ENCODE peak calls at places on chromosomes 11 and 22, in four cellular contexts. One of them, this sample, is unnamed.

GRCh38 chr11:67281552-67282150 is 7.5 kb upstream of the ANKRD13D start:
- DNase-seq in GM06990: no peak
- DNase-seq in choroid plexus epithelial cell: no peak
- DNase-seq in fibroblast of pulmonary artery: no peak
- DNase-seq in this sample: no peak

GRCh38 chr22:30296851-30297250 is 7.5 kb upstream of the CASTOR1 start:
- DNase-seq in GM06990: no peak
- DNase-seq in choroid plexus epithelial cell: no peak
- DNase-seq in fibroblast of pulmonary artery: no peak
- DNase-seq in this sample: no peak

GRCh38 chr11:67251841-67252240 is 14.4 kb upstream of the GRK2 start:
- DNase-seq in GM06990: no peak
- DNase-seq in choroid plexus epithelial cell: no peak
- DNase-seq in fibroblast of pulmonary artery: no peak
- DNase-seq in this sample: no peak

GRCh38 chr11:9089061-9089460 is 2.3 kb downstream of the SCUBE2 start:
- DNase-seq in GM06990: no peak
- DNase-seq in choroid plexus epithelial cell: no peak
- DNase-seq in fibroblast of pulmonary artery: no peak
- DNase-seq in this sample: no peak

GRCh38 chr22:39545310-39546063 is 12.9 kb upstream of the RPS19BP1 start:
- DNase-seq in GM06990: no peak
- DNase-seq in choroid plexus epithelial cell: no peak
- DNase-seq in fibroblast of pulmonary artery: peak; percentile 43
- DNase-seq in this sample: no peak

GRCh38 chr11:91158901-91159537 is 936.2 kb upstream of the CHORDC1 start:
- DNase-seq in GM06990: no peak
- DNase-seq in choroid plexus epithelial cell: peak; percentile 25
- DNase-seq in fibroblast of pulmonary artery: peak; percentile 21
- DNase-seq in this sample: no peak

GRCh38 chr11:74162688-74163467 is 7.9 kb downstream of the C2CD3 start:
- DNase-seq in GM06990: peak; percentile 8
- DNase-seq in choroid plexus epithelial cell: peak; percentile 32
- DNase-seq in fibroblast of pulmonary artery: no peak
- DNase-seq in this sample: no peak

GRCh38 chr22:47817380-47817779 is 1054.9 kb downstream of the TBC1D22A start:
- DNase-seq in GM06990: no peak
- DNase-seq in choroid plexus epithelial cell: no peak
- DNase-seq in fibroblast of pulmonary artery: no peak
- DNase-seq in this sample: no peak

GRCh38 chr11:76790251-76790650 is 7.1 kb downstream of the TSKU start:
- DNase-seq in GM06990: no peak
- DNase-seq in choroid plexus epithelial cell: no peak
- DNase-seq in fibroblast of pulmonary artery: no peak
- DNase-seq in this sample: no peak

GRCh38 chr22:23240639-23241389 is 60.5 kb downstream of the BCR start:
- DNase-seq in GM06990: no peak
- DNase-seq in choroid plexus epithelial cell: no peak
- DNase-seq in fibroblast of pulmonary artery: peak; percentile 41
- DNase-seq in this sample: no peak

DNA sequence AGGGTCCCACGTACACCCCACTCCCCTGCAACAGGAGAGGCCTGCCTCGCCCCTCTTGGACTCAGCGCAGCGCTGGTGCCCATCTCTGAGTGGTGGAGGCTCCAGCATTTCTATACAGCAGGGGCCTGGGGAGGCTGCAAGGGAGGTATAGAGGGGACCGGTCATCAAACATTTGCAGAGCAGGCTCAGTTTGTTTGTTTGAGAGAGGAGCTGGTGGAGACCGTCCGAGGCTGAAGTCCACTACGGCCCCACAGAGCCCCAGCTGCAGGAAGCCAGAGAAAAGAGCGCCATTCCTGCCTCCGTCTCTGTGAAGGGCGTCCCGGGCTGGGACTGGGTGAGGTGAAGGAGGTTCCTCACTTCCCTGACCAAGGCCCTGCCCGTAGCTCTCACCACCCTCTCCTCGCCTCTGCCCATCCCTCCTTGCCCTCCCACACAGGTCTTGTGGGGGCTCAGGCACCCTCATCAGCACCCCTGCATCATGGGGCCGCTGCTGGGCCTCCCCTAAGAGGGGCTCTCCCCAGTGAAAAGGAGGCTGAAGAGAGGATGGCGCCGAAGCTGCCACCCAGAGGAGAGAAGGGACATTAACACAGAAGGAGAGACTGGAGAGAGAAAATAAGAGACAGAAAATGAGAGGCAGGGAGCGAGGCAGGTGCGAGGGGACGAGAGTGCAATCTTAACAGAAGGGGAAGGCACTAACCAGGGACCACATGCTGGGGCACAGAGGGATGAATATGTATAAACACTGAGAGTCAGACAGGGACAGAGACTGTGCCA is 24.6 kb downstream of the RPUSD4 start:
- DNase-seq in GM06990: no peak
- DNase-seq in choroid plexus epithelial cell: no peak
- DNase-seq in fibroblast of pulmonary artery: no peak
- DNase-seq in this sample: no peak
- TF ChIP-seq CTCF in GM06990: no peak
- TF ChIP-seq CTCF in choroid plexus epithelial cell: peak; percentile 38
- TF ChIP-seq CTCF in fibroblast of pulmonary artery: peak; percentile 9
- TF ChIP-seq CTCF in this sample: no peak

GRCh38 chr11:113473983-113474361 is 1.2 kb downstream of the DRD2 start:
- DNase-seq in GM06990: no peak
- DNase-seq in choroid plexus epithelial cell: no peak
- DNase-seq in fibroblast of pulmonary artery: no peak
- DNase-seq in this sample: no peak

GRCh38 chr11:113477321-113477720 is 2.1 kb upstream of the DRD2 start:
- DNase-seq in GM06990: no peak
- DNase-seq in choroid plexus epithelial cell: peak; percentile 4
- DNase-seq in fibroblast of pulmonary artery: no peak
- DNase-seq in this sample: no peak

GRCh38 chr11:113476553-113476952 is 1.4 kb upstream of the DRD2 start:
- DNase-seq in GM06990: no peak
- DNase-seq in choroid plexus epithelial cell: no peak
- DNase-seq in fibroblast of pulmonary artery: no peak
- DNase-seq in this sample: no peak

GRCh38 chr11:113475160-113475761 is at the start of gene DRD2:
- DNase-seq in GM06990: no peak
- DNase-seq in choroid plexus epithelial cell: peak; percentile 21
- DNase-seq in fibroblast of pulmonary artery: no peak
- DNase-seq in this sample: no peak

GRCh38 chr11:113474362-113475159 is 637 bp downstream of the DRD2 start:
- DNase-seq in GM06990: peak; percentile 9
- DNase-seq in choroid plexus epithelial cell: peak; percentile 83
- DNase-seq in fibroblast of pulmonary artery: peak; percentile 87
- DNase-seq in this sample: peak; percentile 19
- H3K4me3 ChIP-seq in GM06990: no peak overlapping the region
- H3K4me3 ChIP-seq in choroid plexus epithelial cell: no peak overlapping the region
- H3K4me3 ChIP-seq in fibroblast of pulmonary artery: no peak overlapping the region
- H3K4me3 ChIP-seq in this sample: no peak overlapping the region

GRCh38 chr11:124193221-124193945 is 10.2 kb downstream of the OR10D3 start:
- DNase-seq in GM06990: no peak
- DNase-seq in choroid plexus epithelial cell: no peak
- DNase-seq in fibroblast of pulmonary artery: no peak
- DNase-seq in this sample: no peak

GRCh38 chr11:124194283-124194682 is 11.1 kb downstream of the OR10D3 start:
- DNase-seq in GM06990: no peak
- DNase-seq in choroid plexus epithelial cell: no peak
- DNase-seq in fibroblast of pulmonary artery: no peak
- DNase-seq in this sample: no peak

GRCh38 chr11:124194696-124195418 is 11.7 kb downstream of the OR10D3 start:
- DNase-seq in GM06990: no peak
- DNase-seq in choroid plexus epithelial cell: peak; percentile 85
- DNase-seq in fibroblast of pulmonary artery: peak; percentile 81
- DNase-seq in this sample: no peak

GRCh38 chr11:124197999-124198398 is 14.9 kb downstream of the OR10D3 start:
- DNase-seq in GM06990: no peak
- DNase-seq in choroid plexus epithelial cell: no peak
- DNase-seq in fibroblast of pulmonary artery: no peak
- DNase-seq in this sample: no peak

GRCh38 chr11:124195419-124195734 is 12.2 kb downstream of the OR10D3 start:
- DNase-seq in GM06990: no peak
- DNase-seq in choroid plexus epithelial cell: no peak
- DNase-seq in fibroblast of pulmonary artery: no peak
- DNase-seq in this sample: no peak
- TF ChIP-seq CTCF in GM06990: no peak
- TF ChIP-seq CTCF in choroid plexus epithelial cell: no peak
- TF ChIP-seq CTCF in fibroblast of pulmonary artery: no peak
- TF ChIP-seq CTCF in this sample: no peak

GRCh38 chr11:88454881-88455280 is 117.3 kb upstream of the CTSC start:
- DNase-seq in GM06990: no peak
- DNase-seq in choroid plexus epithelial cell: peak; percentile 19
- DNase-seq in fibroblast of pulmonary artery: no peak
- DNase-seq in this sample: no peak
- H3K4me3 ChIP-seq in GM06990: no peak overlapping the region
- H3K4me3 ChIP-seq in choroid plexus epithelial cell: no peak overlapping the region
- H3K4me3 ChIP-seq in fibroblast of pulmonary artery: no peak overlapping the region
- H3K4me3 ChIP-seq in this sample: no peak overlapping the region

GRCh38 chr22:36904260-36904659 is 9.2 kb upstream of the CSF2RB start:
- DNase-seq in GM06990: no peak
- DNase-seq in choroid plexus epithelial cell: no peak
- DNase-seq in fibroblast of pulmonary artery: no peak
- DNase-seq in this sample: no peak
- TF ChIP-seq CTCF in GM06990: peak; percentile 10
- TF ChIP-seq CTCF in choroid plexus epithelial cell: peak; percentile 4
- TF ChIP-seq CTCF in fibroblast of pulmonary artery: no peak
- TF ChIP-seq CTCF in this sample: no peak

DNA sequence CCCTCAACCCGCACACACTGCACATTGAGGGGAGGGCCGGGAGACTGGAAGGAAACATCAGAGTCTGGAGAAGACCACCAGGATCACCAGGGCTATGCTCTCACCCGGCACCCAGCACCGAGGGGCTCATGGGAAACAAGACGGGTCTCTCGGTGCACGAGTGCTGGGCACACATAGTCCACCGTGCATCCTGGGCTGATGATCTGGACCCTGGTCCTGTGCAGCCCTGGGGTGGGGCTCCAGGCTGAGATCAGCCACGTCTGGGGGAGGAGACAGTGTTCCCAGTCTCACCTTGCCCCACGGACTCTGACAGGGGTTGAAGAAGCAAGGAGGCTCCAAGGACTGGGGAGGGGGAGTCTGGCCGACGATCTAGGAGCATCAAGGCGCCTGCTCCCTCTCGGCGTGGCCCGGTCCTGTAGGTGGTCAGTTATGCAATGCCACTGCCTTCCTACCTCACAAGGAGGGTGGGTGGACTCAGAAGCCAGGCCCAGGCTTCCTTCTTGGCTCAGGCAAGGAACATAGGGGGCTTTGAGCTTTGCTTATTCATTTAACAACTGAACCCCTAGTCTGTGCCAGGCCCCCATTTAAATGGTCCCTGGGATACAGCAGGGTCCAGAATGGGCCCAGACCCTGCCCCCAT is 11.4 kb upstream of the CD81 start:
- DNase-seq in GM06990: no peak
- DNase-seq in choroid plexus epithelial cell: no peak
- DNase-seq in fibroblast of pulmonary artery: no peak
- DNase-seq in this sample: no peak
- H3K4me3 ChIP-seq in GM06990: no peak overlapping the region
- H3K4me3 ChIP-seq in choroid plexus epithelial cell: no peak overlapping the region
- H3K4me3 ChIP-seq in fibroblast of pulmonary artery: no peak overlapping the region
- H3K4me3 ChIP-seq in this sample: no peak overlapping the region